ENCODE peak calls at places on chromosome 22, in six cellular contexts. One of them, this sample, is unnamed.
A peak's percentile ranks its signal among the peaks of the same experiment; 100 is the strongest.

GRCh38 chr22:19723165-19723989 is at the start of gene GP1BB:
- DNase-seq in GM12891: peak; percentile 72
- DNase-seq in stomach: peak; percentile 68
- DNase-seq in suprapubic skin: no peak
- DNase-seq in HCT116: no peak
- DNase-seq in spleen: no peak
- DNase-seq in this sample: peak; percentile 47

GRCh38 chr22:39688186-39688768 is 117.7 kb downstream of the CACNA1I start:
- DNase-seq in stomach: no peak
- DNase-seq in HCT116: no peak
- DNase-seq in suprapubic skin: no peak
- DNase-seq in GM12891: no peak
- DNase-seq in spleen: no peak
- DNase-seq in this sample: no peak

GRCh38 chr22:30905696-30906341 is 62.8 kb downstream of the MORC2 start:
- DNase-seq in HCT116: no peak
- DNase-seq in GM12891: no peak
- DNase-seq in suprapubic skin: no peak
- DNase-seq in stomach: no peak
- DNase-seq in spleen: no peak
- DNase-seq in this sample: no peak

GRCh38 chr22:45334068-45334467 is 24.3 kb downstream of the FAM118A start:
- DNase-seq in suprapubic skin: no peak
- DNase-seq in HCT116: no peak
- DNase-seq in GM12891: no peak
- DNase-seq in spleen: no peak
- DNase-seq in stomach: no peak
- DNase-seq in this sample: no peak

GRCh38 chr22:23380230-23380573 is 199.9 kb downstream of the IGLL1 start:
- DNase-seq in HCT116: no peak
- DNase-seq in suprapubic skin: no peak
- DNase-seq in stomach: peak; percentile 41
- DNase-seq in spleen: no peak
- DNase-seq in GM12891: no peak
- DNase-seq in this sample: no peak

GRCh38 chr22:32720924-32721323 is 80.6 kb upstream of the TIMP3 start:
- DNase-seq in HCT116: no peak
- DNase-seq in stomach: no peak
- DNase-seq in suprapubic skin: no peak
- DNase-seq in GM12891: no peak
- DNase-seq in spleen: no peak
- DNase-seq in this sample: no peak

GRCh38 chr22:45235101-45235777 is 5.5 kb downstream of the KIAA0930 start:
- DNase-seq in suprapubic skin: no peak
- DNase-seq in HCT116: no peak
- DNase-seq in stomach: peak; percentile 56
- DNase-seq in GM12891: peak; percentile 80
- DNase-seq in spleen: peak; percentile 88
- DNase-seq in this sample: peak; percentile 89

GRCh38 chr22:36493690-36494110 is 12.3 kb upstream of the TXN2 start:
- DNase-seq in suprapubic skin: no peak
- DNase-seq in HCT116: no peak
- DNase-seq in spleen: peak; percentile 84
- DNase-seq in GM12891: peak; percentile 57
- DNase-seq in stomach: no peak
- DNase-seq in this sample: peak; percentile 94

GRCh38 chr22:49575703-49576081 is 252.0 kb downstream of the BRD1 start:
- DNase-seq in suprapubic skin: peak; percentile 41
- DNase-seq in GM12891: no peak
- DNase-seq in stomach: peak; percentile 10
- DNase-seq in HCT116: no peak
- DNase-seq in spleen: peak; percentile 70
- DNase-seq in this sample: no peak

GRCh38 chr22:48070760-48071159 is 1308.3 kb downstream of the TBC1D22A start:
- DNase-seq in stomach: no peak
- DNase-seq in spleen: no peak
- DNase-seq in GM12891: no peak
- DNase-seq in suprapubic skin: no peak
- DNase-seq in HCT116: no peak
- DNase-seq in this sample: no peak

GRCh38 chr22:46833228-46833627 is 70.8 kb downstream of the TBC1D22A start:
- DNase-seq in HCT116: peak; percentile 23
- DNase-seq in GM12891: no peak
- DNase-seq in suprapubic skin: no peak
- DNase-seq in spleen: no peak
- DNase-seq in stomach: peak; percentile 65
- DNase-seq in this sample: no peak
- TF ChIP-seq POLR2AphosphoS5 in HCT116: no peak
- TF ChIP-seq POLR2AphosphoS5 in GM12891: no peak
- TF ChIP-seq POLR2AphosphoS5 in suprapubic skin: no peak
- TF ChIP-seq POLR2AphosphoS5 in spleen: no peak
- TF ChIP-seq POLR2AphosphoS5 in stomach: no peak
- TF ChIP-seq POLR2AphosphoS5 in this sample: no peak

GRCh38 chr22:24404561-24405275 is 22.7 kb upstream of the ADORA2A start:
- DNase-seq in HCT116: no peak
- DNase-seq in suprapubic skin: no peak
- DNase-seq in spleen: no peak
- DNase-seq in stomach: no peak
- DNase-seq in GM12891: no peak
- DNase-seq in this sample: no peak

GRCh38 chr22:24400037-24400725 is 27.2 kb upstream of the ADORA2A start:
- DNase-seq in HCT116: no peak
- DNase-seq in spleen: no peak
- DNase-seq in stomach: no peak
- DNase-seq in GM12891: no peak
- DNase-seq in suprapubic skin: no peak
- DNase-seq in this sample: no peak

GRCh38 chr22:24400726-24401596 is 26.4 kb upstream of the ADORA2A start:
- DNase-seq in suprapubic skin: no peak
- DNase-seq in HCT116: no peak
- DNase-seq in stomach: no peak
- DNase-seq in spleen: no peak
- DNase-seq in GM12891: no peak
- DNase-seq in this sample: no peak

GRCh38 chr22:24401824-24402434 is 25.5 kb upstream of the ADORA2A start:
- DNase-seq in HCT116: no peak
- DNase-seq in spleen: no peak
- DNase-seq in stomach: no peak
- DNase-seq in suprapubic skin: no peak
- DNase-seq in GM12891: no peak
- DNase-seq in this sample: no peak

GRCh38 chr22:24402460-24403192 is 24.8 kb upstream of the ADORA2A start:
- DNase-seq in stomach: peak; percentile 75
- DNase-seq in GM12891: no peak
- DNase-seq in HCT116: peak; percentile 82
- DNase-seq in suprapubic skin: peak; percentile 82
- DNase-seq in spleen: no peak
- DNase-seq in this sample: peak; percentile 53
- TF ChIP-seq POLR2AphosphoS5 in stomach: peak; percentile 16
- TF ChIP-seq POLR2AphosphoS5 in GM12891: no peak
- TF ChIP-seq POLR2AphosphoS5 in HCT116: peak; percentile 51
- TF ChIP-seq POLR2AphosphoS5 in suprapubic skin: no peak
- TF ChIP-seq POLR2AphosphoS5 in spleen: no peak
- TF ChIP-seq POLR2AphosphoS5 in this sample: no peak

GRCh38 chr22:16387088-16387487 is 205.5 kb downstream of the CCT8L2 start:
- DNase-seq in GM12891: no peak
- DNase-seq in suprapubic skin: no peak
- DNase-seq in spleen: no peak
- DNase-seq in stomach: no peak
- DNase-seq in HCT116: no peak
- DNase-seq in this sample: no peak
- TF ChIP-seq POLR2AphosphoS5 in GM12891: no peak
- TF ChIP-seq POLR2AphosphoS5 in suprapubic skin: no peak
- TF ChIP-seq POLR2AphosphoS5 in spleen: no peak
- TF ChIP-seq POLR2AphosphoS5 in stomach: no peak
- TF ChIP-seq POLR2AphosphoS5 in HCT116: no peak
- TF ChIP-seq POLR2AphosphoS5 in this sample: no peak

GRCh38 chr22:25996669-25997068 is 172.6 kb upstream of the SEZ6L start:
- DNase-seq in spleen: no peak
- DNase-seq in stomach: no peak
- DNase-seq in GM12891: no peak
- DNase-seq in suprapubic skin: no peak
- DNase-seq in HCT116: no peak
- DNase-seq in this sample: no peak

GRCh38 chr22:25992331-25992730 is 176.9 kb upstream of the SEZ6L start:
- DNase-seq in suprapubic skin: no peak
- DNase-seq in spleen: no peak
- DNase-seq in GM12891: no peak
- DNase-seq in stomach: no peak
- DNase-seq in HCT116: no peak
- DNase-seq in this sample: no peak

GRCh38 chr22:25987948-25988347 is 181.3 kb upstream of the SEZ6L start:
- DNase-seq in HCT116: no peak
- DNase-seq in spleen: no peak
- DNase-seq in suprapubic skin: no peak
- DNase-seq in stomach: no peak
- DNase-seq in GM12891: peak; percentile 28
- DNase-seq in this sample: no peak

GRCh38 chr22:25990940-25991339 is 178.3 kb upstream of the SEZ6L start:
- DNase-seq in HCT116: no peak
- DNase-seq in spleen: no peak
- DNase-seq in suprapubic skin: no peak
- DNase-seq in stomach: no peak
- DNase-seq in GM12891: no peak
- DNase-seq in this sample: no peak
- TF ChIP-seq POLR2AphosphoS5 in HCT116: no peak
- TF ChIP-seq POLR2AphosphoS5 in spleen: no peak
- TF ChIP-seq POLR2AphosphoS5 in suprapubic skin: no peak
- TF ChIP-seq POLR2AphosphoS5 in stomach: no peak
- TF ChIP-seq POLR2AphosphoS5 in GM12891: no peak
- TF ChIP-seq POLR2AphosphoS5 in this sample: no peak

GRCh38 chr22:24510694-24511625 is 15.8 kb downstream of the UPB1 start:
- DNase-seq in suprapubic skin: no peak
- DNase-seq in stomach: peak; percentile 68
- DNase-seq in GM12891: no peak
- DNase-seq in HCT116: no peak
- DNase-seq in spleen: no peak
- DNase-seq in this sample: peak; percentile 83
- TF ChIP-seq POLR2AphosphoS5 in suprapubic skin: no peak
- TF ChIP-seq POLR2AphosphoS5 in stomach: no peak
- TF ChIP-seq POLR2AphosphoS5 in GM12891: no peak
- TF ChIP-seq POLR2AphosphoS5 in HCT116: no peak
- TF ChIP-seq POLR2AphosphoS5 in spleen: no peak
- TF ChIP-seq POLR2AphosphoS5 in this sample: peak; percentile 72

This sample was measured in HL-60.